ENCODE peak calls at places on chromosomes 7 and 10, in six cellular contexts. E, N, T, K, F and Y are unnamed samples.

GRCh38 chr7:74190259-74190658 is 16.1 kb downstream of the EIF4H start:
- DNase-seq in N (no peak), K (no peak), F (no peak), E (no peak), T (no peak), Y (no peak)

GRCh38 chr10:95265572-95265971 is 25.2 kb downstream of the PDLIM1 start:
- DNase-seq in E (no peak), K (no peak), T (no peak), F (no peak), N (no peak), Y (no peak)

GRCh38 chr10:338176-339037 is 203.2 kb downstream of the ZMYND11 start:
- DNase-seq in E (no peak), F (peak; percentile 48), K (no peak), N (no peak), T (no peak), Y (no peak)

GRCh38 chr7:142808802-142809583 is 38.2 kb downstream of the PRSS2 start:
- DNase-seq in F (no peak), N (no peak), T (peak; percentile 51), E (peak; percentile 92), K (no peak), Y (peak; percentile 66)

GRCh38 chr7:96949766-96950165 is 55.6 kb upstream of the DLX6 start:
- DNase-seq in K (no peak), F (no peak), N (no peak), E (no peak), T (no peak), Y (no peak)

GRCh38 chr10:44786451-44786850 is 124.7 kb upstream of the TMEM72 start:
- DNase-seq in F (no peak), T (no peak), N (no peak), E (no peak), K (no peak), Y (no peak)

GRCh38 chr10:26311383-26311940 is 94.9 kb downstream of the GAD2 start:
- DNase-seq in E (no peak), K (peak; percentile 31), N (no peak), F (no peak), T (no peak), Y (no peak)

GRCh38 chr10:70343712-70344111 is 38.7 kb downstream of the LRRC20 start:
- DNase-seq in N (no peak), F (no peak), T (no peak), K (no peak), E (no peak), Y (no peak)

GRCh38 chr7:73560035-73560835 is 2.7 kb upstream of the BCL7B start:
- DNase-seq in E (no peak), T (no peak), N (peak; percentile 87), K (no peak), F (no peak), Y (peak; percentile 59)

GRCh38 chr7:128993419-128993818 is 55.7 kb downstream of the IRF5 start:
- DNase-seq in N (no peak), F (no peak), E (no peak), T (no peak), K (no peak), Y (no peak)

GRCh38 chr7:80890839-80891544 is 27.9 kb downstream of the SEMA3C start:
- DNase-seq in N (no peak), T (no peak), E (no peak), F (no peak), K (no peak), Y (no peak)

GRCh38 chr10:28982950-28983349 is 305.6 kb downstream of the BAMBI start:
- DNase-seq in E (no peak), F (no peak), K (no peak), N (no peak), T (no peak), Y (no peak)
- TF ChIP-seq CTCF in E (no peak), F (no peak), K (no peak), N (no peak), T (no peak), Y (no peak)

GRCh38 chr7:116097365-116098009 is 66.9 kb upstream of the TFEC start:
- DNase-seq in E (no peak), K (no peak), N (peak; percentile 36), F (no peak), T (no peak), Y (no peak)
- TF ChIP-seq CTCF in E (no peak), K (no peak), N (no peak), F (no peak), T (no peak), Y (no peak)

GRCh38 chr7:12491526-12491925 is 79.0 kb upstream of the SCIN start:
- DNase-seq in E (no peak), T (no peak), F (no peak), K (no peak), N (no peak), Y (no peak)

GRCh38 chr7:12493866-12494265 is 76.7 kb upstream of the SCIN start:
- DNase-seq in E (no peak), K (no peak), T (no peak), N (no peak), F (no peak), Y (no peak)

GRCh38 chr7:12490105-12490688 is 80.3 kb upstream of the SCIN start:
- DNase-seq in K (no peak), N (no peak), F (no peak), T (no peak), E (no peak), Y (peak; percentile 22)

GRCh38 chr7:12493407-12493806 is 77.1 kb upstream of the SCIN start:
- DNase-seq in N (peak; percentile 10), K (no peak), E (no peak), F (no peak), T (no peak), Y (no peak)

GRCh38 chr7:12490941-12491340 is 79.6 kb upstream of the SCIN start:
- DNase-seq in N (no peak), F (no peak), K (no peak), E (no peak), T (no peak), Y (no peak)
- TF ChIP-seq CTCF in N (no peak), F (no peak), K (no peak), E (no peak), T (no peak), Y (no peak)

DNA sequence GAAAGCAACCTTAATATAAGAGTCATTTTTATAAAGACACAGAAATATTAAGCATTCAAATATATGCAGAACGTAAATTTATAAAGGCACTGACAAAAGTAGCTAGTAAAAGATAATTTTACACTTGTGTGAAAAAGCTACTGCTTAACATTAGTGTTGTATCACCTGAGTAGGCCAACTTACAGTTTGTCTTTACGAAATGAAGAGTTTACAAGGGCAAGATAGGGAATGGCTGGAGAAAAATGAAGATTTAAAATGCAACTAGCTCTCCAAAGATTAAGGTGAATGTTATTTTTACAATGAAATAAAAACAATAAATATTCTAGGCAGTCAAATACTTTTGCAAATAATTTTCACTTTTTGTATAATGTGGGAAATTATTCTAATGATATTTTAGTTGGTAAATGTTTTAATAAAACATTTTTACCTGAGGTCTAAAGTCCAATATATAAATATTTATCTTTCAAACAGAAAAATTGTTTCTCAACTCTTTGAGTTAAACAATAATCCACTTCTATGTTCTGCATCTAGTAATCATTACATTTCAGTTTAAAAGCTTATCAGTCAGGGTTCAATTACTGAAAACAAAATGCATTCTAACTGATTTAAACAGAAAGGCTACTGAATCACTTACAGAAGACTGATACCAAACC is 382.6 kb downstream of the IPMK start:
- DNase-seq in E (no peak), T (no peak), K (no peak), F (no peak), N (no peak), Y (no peak)
- TF ChIP-seq CTCF in E (no peak), T (no peak), K (no peak), F (no peak), N (no peak), Y (no peak)

GRCh38 chr7:3922175-3922635 is 621.2 kb downstream of the SDK1 start:
- DNase-seq in K (peak; percentile 50), F (no peak), T (peak; percentile 51), E (no peak), N (peak; percentile 72), Y (no peak)
- TF ChIP-seq CTCF in K (no peak), F (peak; percentile 32), T (no peak), E (no peak), N (no peak), Y (no peak)